ENCODE peak calls at places on chromosome 14, in eight cellular contexts. K, A, H, J, B, V, X and L are unnamed samples.

GRCh38 chr14:26621807-26622560 is 24.2 kb upstream of the NOVA1 start:
- DNase-seq in J (no peak), X (no peak), B (no peak), H (peak; percentile 77), V (peak; percentile 41), K (peak; percentile 71), A (no peak), L (no peak)

GRCh38 chr14:106733771-106734170 is 1207.4 kb downstream of the TMEM121 start:
- DNase-seq in B (no peak), V (no peak), J (no peak), X (no peak), A (no peak), K (no peak), H (no peak), L (no peak)

GRCh38 chr14:49220492-49220891 is 365.7 kb downstream of the RPS29 start:
- DNase-seq in A (no peak), H (no peak), X (no peak), K (peak; percentile 2), J (no peak), V (peak; percentile 4), B (no peak), L (no peak)

GRCh38 chr14:77027538-77028383 is 747 bp downstream of the IRF2BPL start:
- DNase-seq in J (peak; percentile 64), A (peak; percentile 47), H (peak; percentile 86), X (no peak), V (peak; percentile 65), K (peak; percentile 36), B (peak; percentile 81), L (peak; percentile 71)

GRCh38 chr14:61559641-61560201 is 135.6 kb upstream of the HIF1A start:
- DNase-seq in X (peak; percentile 71), H (no peak), V (no peak), K (peak; percentile 1), A (peak; percentile 39), J (no peak), B (no peak), L (no peak)

GRCh38 chr14:101058571-101058970 is 155.0 kb upstream of the RTL1 start:
- DNase-seq in J (peak; percentile 91), K (no peak), V (peak; percentile 43), X (no peak), A (no peak), H (peak; percentile 63), B (peak; percentile 76), L (no peak)

GRCh38 chr14:54674342-54674741 is 107.4 kb downstream of the SAMD4A start:
- DNase-seq in H (no peak), V (no peak), B (no peak), X (no peak), K (no peak), J (no peak), A (no peak), L (no peak)

GRCh38 chr14:24483604-24484252 is 24.3 kb downstream of the CMA1 start:
- DNase-seq in V (peak; percentile 32), J (no peak), X (no peak), H (no peak), A (no peak), B (peak; percentile 27), K (no peak), L (no peak)

GRCh38 chr14:24815543-24815942 is 181.6 kb upstream of the GZMB start:
- DNase-seq in H (no peak), V (no peak), X (no peak), J (no peak), A (no peak), B (no peak), K (no peak), L (no peak)

GRCh38 chr14:30142216-30142615 is 214.6 kb upstream of the PRKD1 start:
- DNase-seq in A (no peak), B (no peak), X (no peak), H (no peak), V (no peak), K (no peak), J (no peak), L (no peak)

GRCh38 chr14:81936348-81936747 is 402.7 kb upstream of the SEL1L start:
- DNase-seq in A (no peak), H (no peak), X (no peak), B (no peak), K (no peak), V (no peak), J (no peak), L (no peak)

GRCh38 chr14:89388853-89389252 is 28.2 kb downstream of the FOXN3 start:
- DNase-seq in K (peak; percentile 30), B (peak; percentile 43), V (no peak), H (peak; percentile 40), J (no peak), X (no peak), A (no peak), L (no peak)
- H4K20me1 ChIP-seq in K (peaks cover 73% of the 10 kb centered on the region), B (peaks cover 59% of the 10 kb centered on the region), V (peaks cover 80% of the 10 kb centered on the region), H (no peaks in the 10 kb centered on the region), J (no peaks in the 10 kb centered on the region), X (no peaks in the 10 kb centered on the region), A (no peaks in the 10 kb centered on the region), L (no peaks in the 10 kb centered on the region)

GRCh38 chr14:69023035-69023434 is 43.9 kb upstream of the ACTN1 start:
- DNase-seq in A (no peak), J (no peak), H (no peak), K (no peak), V (no peak), B (no peak), X (no peak), L (no peak)
- H4K20me1 ChIP-seq in A (no peaks in the 10 kb centered on the region), J (no peaks in the 10 kb centered on the region), H (no peaks in the 10 kb centered on the region), K (no peaks in the 10 kb centered on the region), V (no peaks in the 10 kb centered on the region), B (no peaks in the 10 kb centered on the region), X (no peaks in the 10 kb centered on the region), L (no peaks in the 10 kb centered on the region)

DNA sequence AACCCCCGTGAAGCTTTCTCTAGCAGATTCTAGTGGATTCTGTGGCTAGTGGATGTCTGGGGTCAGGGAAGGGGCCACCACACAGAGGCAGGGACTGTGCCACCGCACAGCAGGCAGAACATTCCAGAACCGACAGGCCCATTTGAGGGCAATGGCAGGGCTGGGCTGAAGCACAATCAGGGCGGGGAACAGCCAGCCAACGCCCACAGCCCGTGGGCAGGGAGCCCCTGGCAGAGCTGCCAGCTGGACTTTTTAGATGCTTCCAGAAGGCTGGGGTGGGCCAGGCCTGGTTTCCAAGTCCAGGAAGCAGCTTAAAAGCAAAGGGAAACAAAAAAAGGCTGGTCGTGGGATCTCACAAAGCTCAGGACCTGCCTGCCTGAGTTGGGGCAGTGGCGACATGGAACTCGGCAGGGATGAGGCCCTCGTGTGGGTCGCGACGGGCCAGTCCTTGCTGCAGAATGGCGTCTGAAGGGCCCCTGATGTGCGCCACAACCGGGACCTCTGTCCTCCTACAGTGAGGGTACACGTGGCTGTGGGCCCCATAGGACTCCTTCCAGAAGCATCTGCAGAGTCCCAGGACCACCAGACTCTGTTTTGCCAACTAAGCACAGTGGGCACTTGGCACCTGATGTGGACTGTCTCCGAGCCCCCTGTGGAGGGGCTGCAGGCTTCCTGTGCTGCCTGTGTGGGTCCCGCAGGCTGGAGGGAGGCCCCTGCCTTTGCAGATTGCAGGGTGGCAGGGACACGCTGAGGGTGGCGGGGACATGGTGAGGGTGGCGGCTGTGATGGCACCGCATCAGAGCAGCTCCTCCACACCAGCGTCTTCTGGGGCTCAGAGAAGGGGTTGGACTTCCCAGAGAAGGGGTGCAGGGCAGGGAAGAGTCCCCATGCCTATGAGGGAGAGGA is 7.8 kb downstream of the ZFYVE21 start:
- DNase-seq in H (peak; percentile 49), K (no peak), B (no peak), J (no peak), A (no peak), V (no peak), X (no peak), L (no peak)
- H4K20me1 ChIP-seq in H (no peaks in the 10 kb centered on the region), K (peaks cover 70% of the 10 kb centered on the region), B (peaks cover 70% of the 10 kb centered on the region), J (no peaks in the 10 kb centered on the region), A (no peaks in the 10 kb centered on the region), V (peaks cover 68% of the 10 kb centered on the region), X (no peaks in the 10 kb centered on the region), L (no peaks in the 10 kb centered on the region)

GRCh38 chr14:103401223-103402214 is 16.3 kb downstream of the MARK3 start:
- DNase-seq in K (peak; percentile 32), J (peak; percentile 79), A (no peak), V (peak; percentile 86), H (peak; percentile 91), B (peak; percentile 87), X (no peak), L (no peak)
- H4K20me1 ChIP-seq in K (peaks cover 78% of the 10 kb centered on the region), J (peaks cover 21% of the 10 kb centered on the region), A (no peaks in the 10 kb centered on the region), V (peaks cover 84% of the 10 kb centered on the region), H (peaks cover 41% of the 10 kb centered on the region), B (peaks cover 91% of the 10 kb centered on the region), X (peaks cover 19% of the 10 kb centered on the region), L (peaks cover 46% of the 10 kb centered on the region)

GRCh38 chr14:99195602-99196309 is 76.2 kb downstream of the BCL11B start:
- DNase-seq in J (no peak), A (no peak), V (peak; percentile 48), X (no peak), H (peak; percentile 10), K (no peak), B (no peak), L (no peak)
- H4K20me1 ChIP-seq in J (no peaks in the 10 kb centered on the region), A (no peaks in the 10 kb centered on the region), V (peaks cover 4% of the 10 kb centered on the region), X (no peaks in the 10 kb centered on the region), H (no peaks in the 10 kb centered on the region), K (no peaks in the 10 kb centered on the region), B (no peaks in the 10 kb centered on the region), L (no peaks in the 10 kb centered on the region)

GRCh38 chr14:21245813-21246212 is 23.4 kb downstream of the HNRNPC start:
- DNase-seq in X (no peak), K (no peak), A (no peak), B (no peak), J (no peak), V (no peak), H (no peak), L (no peak)
- H4K20me1 ChIP-seq in X (peaks cover 91% of the 10 kb centered on the region), K (peaks cover 100% of the 10 kb centered on the region), A (no peaks in the 10 kb centered on the region), B (peaks cover 99% of the 10 kb centered on the region), J (peaks cover 42% of the 10 kb centered on the region), V (peaks cover 100% of the 10 kb centered on the region), H (peaks cover 35% of the 10 kb centered on the region), L (peaks cover 76% of the 10 kb centered on the region)

DNA sequence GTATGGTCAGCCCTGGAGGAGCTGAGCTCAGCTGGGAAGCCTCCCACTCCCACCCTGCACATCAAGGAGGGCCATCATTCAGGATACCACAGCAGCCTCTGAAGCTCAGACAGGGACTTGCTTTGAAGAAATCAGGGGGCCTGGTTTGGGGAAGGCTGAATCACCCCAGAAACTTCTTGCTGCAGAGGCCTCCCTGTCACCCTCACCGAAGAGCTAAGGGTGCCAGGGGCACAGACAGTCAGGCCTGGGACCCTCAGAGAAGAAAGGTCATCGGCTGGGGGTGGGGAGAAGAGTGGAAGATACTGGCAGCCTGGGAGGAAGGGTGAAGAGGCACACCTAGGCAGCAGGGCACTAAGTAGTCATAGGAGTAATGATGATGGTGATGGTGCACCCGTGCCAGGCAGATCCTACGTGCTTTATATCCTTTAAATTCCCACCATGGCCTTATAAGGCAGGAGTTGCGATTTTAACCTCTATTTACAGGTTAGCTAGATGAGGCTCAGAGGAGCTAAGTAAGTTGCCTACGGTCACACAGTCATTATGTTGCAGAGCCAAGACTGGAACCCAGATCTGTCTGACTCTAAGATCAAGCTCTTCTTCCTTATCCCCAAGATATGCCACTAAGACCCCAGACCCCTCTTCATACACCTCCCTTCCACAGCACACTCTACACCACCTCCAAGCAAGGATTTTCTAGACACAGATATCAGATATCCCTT is 28.5 kb upstream of the PNMA1 start:
- DNase-seq in V (no peak), B (no peak), H (no peak), K (no peak), X (no peak), A (peak; percentile 17), J (no peak), L (no peak)
- H4K20me1 ChIP-seq in V (peaks cover 96% of the 10 kb centered on the region), B (peaks cover 96% of the 10 kb centered on the region), H (peaks cover 19% of the 10 kb centered on the region), K (no peaks in the 10 kb centered on the region), X (peaks cover 3% of the 10 kb centered on the region), A (no peaks in the 10 kb centered on the region), J (no peaks in the 10 kb centered on the region), L (peaks cover 55% of the 10 kb centered on the region)